ENCODE peak calls at places on chromosomes 7 and 10, in seven cellular contexts. P is NCI-H69; R is fibroblast of mammary gland; E is NCI-H2227 treated with DMSO at 0.1 percent for 48 hours; C is NK-92 treated with Interleukin-12 subunit alpha and Interleukin-12 subunit beta, amount 100 ng/mL, for 24 hours; M is brain microvascular endothelial cell; K is uterus. A is an unnamed sample.

GRCh38 chr7:36308031-36308430 is 81.6 kb upstream of the ANLN start:
- DNase-seq in E (no peak), M (no peak), R (peak; percentile 21), C (no peak), K (no peak), P (no peak), A (no peak)

GRCh38 chr10:14604181-14605142 is 170.2 kb downstream of the FAM107B start:
- DNase-seq in C (peak; percentile 55), P (peak; percentile 89), K (peak; percentile 81), E (peak; percentile 32), R (peak; percentile 44), M (peak; percentile 25), A (peak; percentile 93)

GRCh38 chr7:77727936-77728701 is 31.9 kb downstream of the RSBN1L start:
- DNase-seq in C (no peak), K (no peak), M (no peak), P (peak; percentile 97), R (peak; percentile 31), E (peak; percentile 23), A (no peak)

GRCh38 chr10:6912424-6912823 is 332.3 kb upstream of the PRKCQ start:
- DNase-seq in C (no peak), E (no peak), R (peak; percentile 30), M (no peak), K (no peak), P (no peak), A (no peak)

GRCh38 chr10:60397792-60398191 is 8.1 kb upstream of the ANK3 start:
- DNase-seq in M (no peak), E (no peak), K (no peak), C (no peak), P (peak; percentile 14), R (no peak), A (no peak)

GRCh38 chr10:126059101-126059826 is 162.9 kb downstream of the FANK1 start:
- DNase-seq in K (no peak), P (peak; percentile 23), M (no peak), R (peak; percentile 80), C (no peak), E (no peak), A (no peak)

GRCh38 chr7:40299097-40299496 is 164.3 kb downstream of the SUGCT start:
- DNase-seq in M (peak; percentile 90), E (no peak), P (no peak), R (peak; percentile 92), K (no peak), C (no peak), A (no peak)

GRCh38 chr7:41994046-41994745 is 242.8 kb downstream of the GLI3 start:
- DNase-seq in P (no peak), C (no peak), R (peak; percentile 8), K (no peak), M (no peak), E (no peak), A (no peak)

GRCh38 chr7:7104314-7104698 is 78.0 kb upstream of the C1GALT1 start:
- DNase-seq in K (no peak), C (no peak), M (peak; percentile 5), R (no peak), E (no peak), P (no peak), A (no peak)

GRCh38 chr7:44062180-44062902 is 3.0 kb downstream of the PGAM2 start:
- DNase-seq in C (no peak), E (no peak), P (no peak), K (no peak), M (no peak), R (no peak), A (peak; percentile 63)

GRCh38 chr7:128167791-128168666 is 73.0 kb upstream of the LEP start:
- DNase-seq in M (no peak), C (no peak), P (peak; percentile 74), K (no peak), R (no peak), E (no peak), A (no peak)

GRCh38 chr10:95792874-95793285 is 36.9 kb downstream of the ENTPD1 start:
- DNase-seq in C (no peak), P (no peak), R (peak; percentile 47), E (no peak), M (peak; percentile 67), K (peak; percentile 28), A (no peak)

GRCh38 chr10:11451640-11452260 is 159.7 kb downstream of the USP6NL start:
- DNase-seq in R (no peak), E (no peak), M (no peak), P (no peak), C (no peak), K (no peak), A (no peak)

GRCh38 chr7:85564861-85565630 is 378.2 kb upstream of the SEMA3D start:
- DNase-seq in R (no peak), E (no peak), P (no peak), M (peak; percentile 11), C (no peak), K (no peak), A (no peak)

GRCh38 chr10:125795111-125795510 is 19.5 kb upstream of the MMP21 start:
- DNase-seq in M (no peak), K (no peak), C (no peak), P (no peak), E (no peak), R (no peak), A (peak; percentile 82)

GRCh38 chr10:98404571-98405396 is 10.2 kb downstream of the PYROXD2 start:
- DNase-seq in P (no peak), E (no peak), M (no peak), C (no peak), R (peak; percentile 86), K (no peak), A (no peak)

GRCh38 chr7:9900339-9900738 is 1073.3 kb upstream of the PHF14 start:
- DNase-seq in R (no peak), K (no peak), P (no peak), C (no peak), E (no peak), M (no peak), A (no peak)

GRCh38 chr7:2440608-2441245 is 35.5 kb downstream of the GRIFIN start:
- DNase-seq in P (no peak), R (no peak), E (no peak), C (no peak), K (no peak), M (no peak), A (no peak)

GRCh38 chr10:28946479-28946878 is 269.2 kb downstream of the BAMBI start:
- DNase-seq in C (no peak), P (no peak), R (peak; percentile 28), M (peak; percentile 77), E (no peak), K (no peak), A (no peak)

GRCh38 chr10:120414946-120415345 is 42.1 kb upstream of the PLPP4 start:
- DNase-seq in K (no peak), E (no peak), P (no peak), C (no peak), R (no peak), M (no peak), A (no peak)

GRCh38 chr7:101945034-101945758 is 127.8 kb downstream of the CUX1 start:
- DNase-seq in P (no peak), C (no peak), R (no peak), M (no peak), E (no peak), K (peak; percentile 73), A (no peak)

GRCh38 chr10:62335326-62335725 is 38.8 kb upstream of the ZNF365 start:
- DNase-seq in E (no peak), C (no peak), M (no peak), K (no peak), R (peak; percentile 2), P (no peak), A (no peak)

A was measured in cardiac septum.